ENCODE peak calls at places on chromosomes 12 and 14, in four cellular contexts. O is H1, Z is GM12878, H is K562. U is an unnamed sample.

GRCh38 chr12:65602579-65603295 is 221.5 kb upstream of the HMGA2 start:
- DNase-seq in H (peak; percentile 84), O (peak; percentile 70), Z (no peak), U (peak; percentile 94)

GRCh38 chr12:13940466-13940865 is 40.9 kb downstream of the GRIN2B start:
- DNase-seq in Z (no peak), O (no peak), H (no peak), U (no peak)

GRCh38 chr12:108046135-108046534 is 83.0 kb upstream of the WSCD2 start:
- DNase-seq in Z (no peak), O (no peak), H (peak; percentile 38), U (no peak)

GRCh38 chr14:36996133-36996856 is 176.1 kb downstream of the SLC25A21 start:
- DNase-seq in Z (no peak), O (no peak), H (peak; percentile 44), U (no peak)

GRCh38 chr14:35068238-35069012 is 22.4 kb downstream of the FAM177A1 start:
- DNase-seq in O (no peak), Z (no peak), H (no peak), U (no peak)

GRCh38 chr12:10069099-10069498 is 29.7 kb downstream of the CLEC1A start:
- DNase-seq in H (no peak), Z (no peak), O (no peak), U (no peak)

GRCh38 chr12:79053394-79053793 is 188.8 kb downstream of the SYT1 start:
- DNase-seq in O (no peak), Z (no peak), H (no peak), U (no peak)

GRCh38 chr14:41609704-41610183 is 3.1 kb downstream of the LRFN5 start:
- DNase-seq in Z (no peak), H (no peak), O (peak; percentile 75), U (no peak)

GRCh38 chr14:80095623-80096022 is 115.7 kb downstream of the DIO2 start:
- DNase-seq in H (no peak), O (no peak), Z (no peak), U (no peak)

GRCh38 chr12:86727151-86727550 is 471.0 kb upstream of the MGAT4C start:
- DNase-seq in H (no peak), O (no peak), Z (no peak), U (no peak)

GRCh38 chr14:63203618-63204406 is 431 bp upstream of the RHOJ start:
- DNase-seq in H (no peak), O (peak; percentile 50), Z (no peak), U (no peak)

GRCh38 chr12:20527396-20528154 is 159.2 kb downstream of the PDE3A start:
- DNase-seq in Z (no peak), O (no peak), H (no peak), U (no peak)

GRCh38 chr14:55881577-55882241 is 236.5 kb upstream of the PELI2 start:
- DNase-seq in O (no peak), H (no peak), Z (no peak), U (no peak)

GRCh38 chr12:51323317-51323960 is 535 bp downstream of the BIN2 start:
- DNase-seq in H (no peak), Z (no peak), O (no peak), U (no peak)

GRCh38 chr12:74530676-74531075 is 7.0 kb upstream of the ATXN7L3B start:
- DNase-seq in H (no peak), O (no peak), Z (no peak), U (no peak)

GRCh38 chr14:91901449-91902250 is 34.3 kb upstream of the TC2N start:
- DNase-seq in Z (no peak), H (no peak), O (no peak), U (no peak)

GRCh38 chr12:3496964-3497363 is 6.0 kb downstream of the PRMT8 start:
- DNase-seq in O (no peak), Z (no peak), H (no peak), U (peak; percentile 16)

GRCh38 chr14:37559386-37559785 is 35.7 kb downstream of the FOXA1 start:
- DNase-seq in Z (no peak), H (no peak), O (no peak), U (no peak)

GRCh38 chr12:65010437-65010836 is 110.7 kb downstream of the WIF1 start:
- DNase-seq in Z (no peak), O (no peak), H (no peak), U (no peak)

GRCh38 chr12:100827901-100828520 is 33.4 kb downstream of the ANO4 start:
- DNase-seq in H (peak; percentile 17), Z (no peak), O (no peak), U (peak; percentile 23)

GRCh38 chr12:76375470-76375869 is 27.3 kb upstream of the BBS10 start:
- DNase-seq in O (no peak), Z (no peak), H (no peak), U (no peak)
- TF ChIP-seq ZNF274 in O (no peak), Z (no peak), H (no peak), U (no peak)

DNA sequence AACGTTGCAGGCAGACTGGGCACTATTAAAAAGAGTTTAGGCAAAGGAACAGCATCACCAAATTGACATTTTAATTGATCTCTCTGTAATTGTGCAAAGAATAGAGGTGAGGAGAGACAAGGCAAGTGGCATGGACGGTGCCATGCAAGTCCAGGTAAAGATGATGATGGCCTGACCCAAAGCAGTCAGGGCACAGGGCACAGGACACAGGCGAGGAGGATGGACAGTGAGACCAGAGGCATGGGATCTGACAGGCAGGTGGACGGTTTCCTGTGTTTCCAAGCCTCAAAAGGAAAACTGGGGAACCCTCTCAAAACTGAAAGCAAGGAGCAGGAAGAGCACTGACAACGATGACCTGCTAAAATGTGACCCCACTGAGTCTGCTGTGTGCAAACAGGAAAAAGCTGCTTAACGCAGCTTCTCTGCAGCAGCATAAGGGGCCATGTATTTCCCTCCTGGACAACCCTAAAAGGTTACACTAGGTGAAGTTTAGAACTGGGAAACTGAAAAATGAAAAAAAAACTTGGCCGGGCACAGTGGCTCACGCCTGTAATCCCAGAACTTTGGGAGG is 50.9 kb downstream of the CLIP1 start:
- DNase-seq in H (no peak), Z (no peak), O (no peak), U (no peak)
- TF ChIP-seq ATF3 in H (no peak), Z (no peak), O (no peak), U (no peak)

DNA sequence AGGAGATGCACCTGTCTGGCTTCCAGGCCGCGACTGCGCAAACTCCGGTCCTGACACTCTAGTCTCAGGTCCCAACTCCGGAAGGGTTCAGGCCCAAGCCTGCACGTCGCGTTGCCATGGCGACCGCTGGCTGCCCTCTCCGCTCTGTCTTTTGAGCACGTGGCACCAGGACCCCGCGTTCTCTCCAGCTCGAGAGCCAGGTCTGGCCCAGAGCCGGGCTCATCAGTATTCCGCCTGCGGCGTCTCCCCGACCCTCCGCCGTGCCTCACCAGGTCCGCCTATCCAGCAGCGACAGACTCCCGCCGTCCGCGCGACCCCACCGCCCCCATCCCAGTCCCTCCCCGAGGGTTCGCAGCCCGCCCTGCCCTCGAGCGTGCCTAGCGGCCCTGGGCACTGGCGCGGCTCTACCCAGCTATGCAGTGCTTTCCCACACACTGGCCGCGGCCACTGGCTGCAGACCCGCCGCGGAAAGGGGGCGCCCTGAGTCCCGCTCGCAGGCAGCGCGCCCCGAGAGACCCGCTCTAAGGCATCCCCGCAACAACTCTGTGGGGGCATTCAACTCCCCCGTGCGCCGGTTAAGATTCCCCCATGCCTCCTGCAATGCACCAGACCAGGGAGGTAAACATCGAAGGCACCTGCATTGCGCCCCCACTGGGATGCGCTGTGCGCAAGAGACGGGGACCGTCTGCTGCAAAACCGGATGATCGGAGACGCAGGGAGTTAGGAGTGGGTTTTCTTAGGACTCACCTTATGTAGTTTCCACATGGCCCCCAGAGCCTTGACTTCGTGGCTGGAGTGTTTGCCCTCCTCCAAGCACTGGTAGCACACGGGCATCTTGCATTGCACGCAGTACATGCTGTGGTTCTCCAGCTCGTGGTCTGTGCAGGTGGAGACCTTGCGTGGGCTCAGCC is 1.3 kb downstream of the TRIM9 start:
- DNase-seq in Z (no peak), H (no peak), O (peak; percentile 80), U (no peak)
- TF ChIP-seq EGR1 in Z (no peak), H (no peak), O (no peak), U (no peak)

DNA sequence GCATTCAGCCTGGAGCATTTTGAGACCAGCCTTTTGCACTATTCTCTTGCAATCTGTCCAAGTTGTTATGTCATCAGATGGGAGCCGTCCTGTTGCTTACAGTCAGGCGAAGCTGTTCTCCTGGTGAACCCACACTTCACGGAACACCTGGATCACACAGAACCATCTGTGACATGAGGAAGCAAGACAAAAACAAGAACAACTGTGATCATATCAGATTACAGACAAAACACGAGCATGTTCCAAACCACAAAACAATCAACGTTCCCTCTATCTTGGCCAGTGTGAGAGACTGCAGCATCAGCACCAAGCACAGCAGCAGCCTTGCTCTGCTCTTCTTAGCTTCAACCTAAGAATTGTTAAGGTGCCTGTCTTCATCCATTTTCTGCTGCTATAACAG is 180.5 kb upstream of the SFSWAP start:
- DNase-seq in O (no peak), H (no peak), Z (no peak), U (no peak)
- TF ChIP-seq ZNF274 in O (no peak), H (no peak), Z (no peak), U (no peak)

GRCh38 chr12:24839268-24839791 is 109.6 kb downstream of the BCAT1 start:
- DNase-seq in H (no peak), O (no peak), Z (peak; percentile 99), U (no peak)

GRCh38 chr12:24840046-24840800 is 108.7 kb downstream of the BCAT1 start:
- DNase-seq in Z (no peak), O (no peak), H (no peak), U (no peak)

GRCh38 chr12:24833513-24833912 is 115.4 kb downstream of the BCAT1 start:
- DNase-seq in Z (no peak), O (no peak), H (no peak), U (no peak)

GRCh38 chr12:24835377-24835776 is 113.5 kb downstream of the BCAT1 start:
- DNase-seq in H (no peak), O (no peak), Z (no peak), U (no peak)

GRCh38 chr12:24838531-24838950 is 110.4 kb downstream of the BCAT1 start:
- DNase-seq in Z (peak; percentile 84), O (no peak), H (no peak), U (no peak)
- TF ChIP-seq ATF3 in Z (no peak), O (no peak), H (no peak), U (no peak)

GRCh38 chr12:6067152-6067916 is 57.1 kb downstream of the VWF start:
- DNase-seq in H (peak; percentile 29), O (peak; percentile 70), Z (no peak), U (peak; percentile 76)
- TF ChIP-seq EGR1 in H (no peak), O (no peak), Z (no peak), U (no peak)

DNA sequence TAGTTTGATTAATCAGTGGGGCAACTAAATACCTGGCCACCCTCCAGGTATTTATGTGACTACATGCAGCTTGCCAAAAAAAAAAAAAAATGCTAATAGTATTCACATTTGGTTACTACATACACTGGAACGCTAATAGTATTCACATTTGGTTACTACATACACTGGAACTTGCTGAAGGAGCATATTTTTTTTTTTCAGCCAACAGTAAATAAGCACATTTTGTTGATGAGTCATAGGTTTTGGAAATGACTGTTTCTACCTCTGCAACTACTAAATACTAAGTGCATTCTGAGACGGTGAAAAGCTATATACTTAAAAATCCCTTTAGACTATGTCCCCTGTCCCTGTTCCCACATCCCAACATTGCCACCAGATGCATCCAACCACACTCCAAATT is 1172.3 kb downstream of the LRFN5 start:
- DNase-seq in H (no peak), O (no peak), Z (no peak), U (no peak)
- TF ChIP-seq ZNF274 in H (no peak), O (no peak), Z (no peak), U (no peak)